ENCODE peak calls at places on chromosomes 5 and 9, in five cellular contexts. One of them, this sample, is unnamed.

GRCh38 chr9:88056876-88057275 is 81.4 kb downstream of the SPATA31C2 start:
- DNase-seq in heart left ventricle: no peak
- DNase-seq in breast epithelium: no peak
- DNase-seq in IMR-90: peak
- DNase-seq in transverse colon: no peak
- DNase-seq in this sample: no peak

GRCh38 chr9:8648271-8648670 is 848.7 kb upstream of the DMAC1 start:
- DNase-seq in heart left ventricle: no peak
- DNase-seq in IMR-90: no peak
- DNase-seq in transverse colon: no peak
- DNase-seq in breast epithelium: no peak
- DNase-seq in this sample: no peak

GRCh38 chr5:66629446-66629845 is 33.3 kb downstream of the MAST4 start:
- DNase-seq in transverse colon: no peak
- DNase-seq in heart left ventricle: no peak
- DNase-seq in IMR-90: no peak
- DNase-seq in breast epithelium: no peak
- DNase-seq in this sample: no peak

GRCh38 chr5:132272341-132273210 is 15.1 kb downstream of the PDLIM4 start:
- DNase-seq in heart left ventricle: no peak
- DNase-seq in transverse colon: peak
- DNase-seq in breast epithelium: no peak
- DNase-seq in IMR-90: peak
- DNase-seq in this sample: peak

GRCh38 chr5:108093186-108093585 is 288.7 kb downstream of the FBXL17 start:
- DNase-seq in breast epithelium: no peak
- DNase-seq in heart left ventricle: no peak
- DNase-seq in transverse colon: no peak
- DNase-seq in IMR-90: peak
- DNase-seq in this sample: no peak

GRCh38 chr5:31397926-31398557 is 133.9 kb downstream of the DROSHA start:
- DNase-seq in heart left ventricle: no peak
- DNase-seq in IMR-90: no peak
- DNase-seq in breast epithelium: no peak
- DNase-seq in transverse colon: no peak
- DNase-seq in this sample: no peak

GRCh38 chr9:93081931-93082330 is 14.1 kb upstream of the CARD19 start:
- DNase-seq in heart left ventricle: no peak
- DNase-seq in transverse colon: no peak
- DNase-seq in IMR-90: peak
- DNase-seq in breast epithelium: no peak
- DNase-seq in this sample: no peak

GRCh38 chr9:129121483-129121882 is 10.3 kb downstream of the PTPA start:
- DNase-seq in transverse colon: no peak
- DNase-seq in breast epithelium: no peak
- DNase-seq in IMR-90: peak
- DNase-seq in heart left ventricle: no peak
- DNase-seq in this sample: no peak

GRCh38 chr9:93223241-93224180 is 39.6 kb downstream of the WNK2 start:
- DNase-seq in heart left ventricle: peak
- DNase-seq in transverse colon: peak
- DNase-seq in breast epithelium: no peak
- DNase-seq in IMR-90: peak
- DNase-seq in this sample: no peak

GRCh38 chr5:137412136-137412535 is 87.0 kb downstream of the SPOCK1 start:
- DNase-seq in heart left ventricle: no peak
- DNase-seq in transverse colon: no peak
- DNase-seq in breast epithelium: no peak
- DNase-seq in IMR-90: no peak
- DNase-seq in this sample: no peak

GRCh38 chr9:137390553-137391410 is 32.2 kb downstream of the EXD3 start:
- DNase-seq in breast epithelium: no peak
- DNase-seq in transverse colon: peak
- DNase-seq in heart left ventricle: no peak
- DNase-seq in IMR-90: no peak
- DNase-seq in this sample: no peak

GRCh38 chr5:12793373-12793772 is 889.1 kb upstream of the CTNND2 start:
- DNase-seq in breast epithelium: no peak
- DNase-seq in IMR-90: no peak
- DNase-seq in heart left ventricle: no peak
- DNase-seq in transverse colon: no peak
- DNase-seq in this sample: no peak

GRCh38 chr5:114055318-114055788 is 306.5 kb upstream of the KCNN2 start:
- DNase-seq in breast epithelium: no peak
- DNase-seq in transverse colon: peak
- DNase-seq in heart left ventricle: peak
- DNase-seq in IMR-90: peak
- DNase-seq in this sample: no peak

GRCh38 chr5:15183520-15183919 is 311.9 kb upstream of the ANKH start:
- DNase-seq in IMR-90: peak
- DNase-seq in transverse colon: no peak
- DNase-seq in heart left ventricle: no peak
- DNase-seq in breast epithelium: no peak
- DNase-seq in this sample: no peak

GRCh38 chr9:76401580-76402354 is 7.5 kb upstream of the RFK start:
- DNase-seq in breast epithelium: no peak
- DNase-seq in IMR-90: peak
- DNase-seq in heart left ventricle: no peak
- DNase-seq in transverse colon: peak
- DNase-seq in this sample: no peak

GRCh38 chr5:147763791-147764525 is 18.6 kb downstream of the JAKMIP2 start:
- DNase-seq in breast epithelium: no peak
- DNase-seq in transverse colon: no peak
- DNase-seq in IMR-90: peak
- DNase-seq in heart left ventricle: no peak
- DNase-seq in this sample: no peak

GRCh38 chr9:77132991-77133390 is 44.3 kb upstream of the VPS13A start:
- DNase-seq in IMR-90: peak
- DNase-seq in heart left ventricle: no peak
- DNase-seq in transverse colon: no peak
- DNase-seq in breast epithelium: no peak
- DNase-seq in this sample: no peak

GRCh38 chr5:78320461-78320860 is 26.0 kb upstream of the AP3B1 start:
- DNase-seq in breast epithelium: no peak
- DNase-seq in transverse colon: no peak
- DNase-seq in heart left ventricle: no peak
- DNase-seq in IMR-90: peak
- DNase-seq in this sample: no peak

GRCh38 chr5:100668511-100668910 is 133.3 kb downstream of the FAM174A start:
- DNase-seq in transverse colon: no peak
- DNase-seq in heart left ventricle: no peak
- DNase-seq in breast epithelium: no peak
- DNase-seq in IMR-90: peak
- DNase-seq in this sample: no peak

GRCh38 chr5:141121563-141121962 is at the start of gene PCDHB4:
- DNase-seq in heart left ventricle: peak
- DNase-seq in breast epithelium: no peak
- DNase-seq in IMR-90: no peak
- DNase-seq in transverse colon: no peak
- DNase-seq in this sample: no peak

GRCh38 chr9:86822414-86822813 is 124.9 kb downstream of the GAS1 start:
- DNase-seq in heart left ventricle: no peak
- DNase-seq in breast epithelium: no peak
- DNase-seq in transverse colon: no peak
- DNase-seq in IMR-90: no peak
- DNase-seq in this sample: no peak

GRCh38 chr5:134077926-134078580 is 36.4 kb upstream of the TCF7 start:
- DNase-seq in breast epithelium: no peak
- DNase-seq in transverse colon: no peak
- DNase-seq in IMR-90: no peak
- DNase-seq in heart left ventricle: no peak
- DNase-seq in this sample: no peak

GRCh38 chr5:6723122-6723885 is 10.1 kb downstream of the TENT4A start:
- DNase-seq in heart left ventricle: no peak
- DNase-seq in transverse colon: no peak
- DNase-seq in breast epithelium: no peak
- DNase-seq in IMR-90: no peak
- DNase-seq in this sample: no peak

GRCh38 chr5:140041492-140042421 is 1.3 kb downstream of the NRG2 start:
- DNase-seq in IMR-90: peak
- DNase-seq in breast epithelium: peak
- DNase-seq in transverse colon: peak
- DNase-seq in heart left ventricle: peak
- DNase-seq in this sample: peak

GRCh38 chr5:5979362-5979760 is 399.0 kb downstream of the MED10 start:
- DNase-seq in breast epithelium: no peak
- DNase-seq in transverse colon: no peak
- DNase-seq in IMR-90: no peak
- DNase-seq in heart left ventricle: no peak
- DNase-seq in this sample: no peak

GRCh38 chr5:34927785-34928184 is 1.6 kb upstream of the DNAJC21 start:
- DNase-seq in IMR-90: no peak
- DNase-seq in heart left ventricle: no peak
- DNase-seq in breast epithelium: no peak
- DNase-seq in transverse colon: no peak
- DNase-seq in this sample: no peak

GRCh38 chr9:83219154-83219923 is 156.4 kb upstream of the RASEF start:
- DNase-seq in transverse colon: peak
- DNase-seq in heart left ventricle: peak
- DNase-seq in IMR-90: peak
- DNase-seq in breast epithelium: peak
- DNase-seq in this sample: peak

GRCh38 chr9:93895535-93895934 is 59.6 kb downstream of the BARX1 start:
- DNase-seq in transverse colon: peak
- DNase-seq in IMR-90: no peak
- DNase-seq in breast epithelium: no peak
- DNase-seq in heart left ventricle: no peak
- DNase-seq in this sample: peak

DNA sequence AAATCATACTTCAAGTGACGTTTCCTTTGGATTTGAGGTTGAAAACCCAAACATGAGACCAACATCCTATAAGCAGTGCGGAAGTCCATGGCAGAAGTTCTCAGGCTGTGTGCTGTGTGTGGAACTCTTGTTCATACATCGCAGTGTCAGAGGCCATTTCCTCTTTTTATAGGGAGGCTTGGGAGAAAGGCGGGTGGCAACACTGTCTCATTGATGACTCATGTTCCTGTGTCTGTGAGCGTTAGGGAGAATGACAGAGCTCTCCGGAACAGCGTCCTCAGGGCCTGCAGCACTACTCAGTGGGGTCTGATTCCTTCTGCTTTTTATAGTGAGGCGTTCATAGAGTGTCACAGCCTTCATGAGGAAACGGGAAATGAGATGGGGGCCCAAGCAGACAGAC is 98.8 kb upstream of the BASP1 start:
- DNase-seq in IMR-90: peak
- DNase-seq in heart left ventricle: peak
- DNase-seq in breast epithelium: peak
- DNase-seq in transverse colon: peak
- DNase-seq in this sample: peak
- TF ChIP-seq POLR2A in IMR-90: peak
- TF ChIP-seq POLR2A in heart left ventricle: no peak
- TF ChIP-seq POLR2A in breast epithelium: no peak
- TF ChIP-seq POLR2A in transverse colon: no peak
- TF ChIP-seq POLR2A in this sample: no peak

DNA sequence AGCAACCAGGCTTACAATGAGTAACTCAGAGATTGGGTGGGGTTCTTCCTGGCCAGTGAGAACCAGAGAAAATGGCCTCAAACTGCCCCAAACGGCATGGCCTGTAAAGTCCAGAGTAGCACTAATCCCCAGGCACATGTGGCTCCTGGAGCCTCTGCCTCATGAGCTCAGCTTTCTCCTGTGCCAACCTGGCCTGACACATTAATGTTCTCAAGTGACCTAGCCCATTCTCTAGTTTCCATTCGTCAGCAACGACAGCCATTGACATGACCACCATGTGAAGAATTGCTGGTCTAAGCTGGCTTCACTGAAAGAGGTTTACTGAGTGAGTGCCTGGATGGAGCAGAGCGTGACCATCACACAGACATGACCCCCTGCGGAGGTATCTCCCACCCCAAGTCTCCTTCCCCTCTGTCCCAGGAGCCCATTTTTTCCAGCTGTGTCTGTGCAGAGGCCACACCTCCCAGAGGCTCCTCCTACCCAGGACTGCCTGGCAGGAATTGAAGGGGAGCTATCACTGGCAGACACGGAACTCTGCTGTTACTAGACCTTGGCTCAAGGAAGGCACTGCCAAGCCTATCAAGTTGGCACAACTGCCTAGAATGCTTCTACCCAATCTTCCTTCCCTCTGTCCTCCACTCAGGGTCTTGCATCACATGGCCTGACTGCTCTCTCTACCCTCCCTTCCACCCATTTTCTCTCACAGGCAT is 59.0 kb upstream of the BOD1 start:
- DNase-seq in breast epithelium: no peak
- DNase-seq in transverse colon: no peak
- DNase-seq in IMR-90: no peak
- DNase-seq in heart left ventricle: no peak
- DNase-seq in this sample: no peak
- TF ChIP-seq POLR2A in breast epithelium: no peak
- TF ChIP-seq POLR2A in transverse colon: no peak
- TF ChIP-seq POLR2A in IMR-90: no peak
- TF ChIP-seq POLR2A in heart left ventricle: no peak
- TF ChIP-seq POLR2A in this sample: no peak

GRCh38 chr9:89375181-89375760 is 57.0 kb downstream of the SECISBP2 start:
- DNase-seq in heart left ventricle: no peak
- DNase-seq in IMR-90: no peak
- DNase-seq in breast epithelium: no peak
- DNase-seq in transverse colon: no peak
- DNase-seq in this sample: peak
- TF ChIP-seq POLR2A in heart left ventricle: no peak
- TF ChIP-seq POLR2A in IMR-90: no peak
- TF ChIP-seq POLR2A in breast epithelium: no peak
- TF ChIP-seq POLR2A in transverse colon: no peak
- TF ChIP-seq POLR2A in this sample: no peak

GRCh38 chr9:127124792-127125191 is 2.4 kb upstream of the ANGPTL2 start:
- DNase-seq in transverse colon: no peak
- DNase-seq in heart left ventricle: no peak
- DNase-seq in breast epithelium: no peak
- DNase-seq in IMR-90: no peak
- DNase-seq in this sample: no peak

GRCh38 chr9:127121628-127122175 is 733 bp downstream of the ANGPTL2 start:
- DNase-seq in IMR-90: peak
- DNase-seq in breast epithelium: no peak
- DNase-seq in heart left ventricle: no peak
- DNase-seq in transverse colon: no peak
- DNase-seq in this sample: no peak

GRCh38 chr9:127124091-127124490 is 1.7 kb upstream of the ANGPTL2 start:
- DNase-seq in breast epithelium: no peak
- DNase-seq in transverse colon: no peak
- DNase-seq in heart left ventricle: no peak
- DNase-seq in IMR-90: no peak
- DNase-seq in this sample: no peak

GRCh38 chr9:127123239-127123935 is 952 bp upstream of the ANGPTL2 start:
- DNase-seq in breast epithelium: peak
- DNase-seq in IMR-90: no peak
- DNase-seq in heart left ventricle: no peak
- DNase-seq in transverse colon: no peak
- DNase-seq in this sample: peak

GRCh38 chr9:127122176-127123151 is at the start of gene ANGPTL2:
- DNase-seq in breast epithelium: peak
- DNase-seq in IMR-90: peak
- DNase-seq in heart left ventricle: peak
- DNase-seq in transverse colon: peak
- DNase-seq in this sample: peak
- TF ChIP-seq POLR2A in breast epithelium: peak
- TF ChIP-seq POLR2A in IMR-90: peak
- TF ChIP-seq POLR2A in heart left ventricle: no peak
- TF ChIP-seq POLR2A in transverse colon: peak
- TF ChIP-seq POLR2A in this sample: no peak

This sample was measured in lower leg skin.